ENCODE peak calls at places on chromosome 7, in four cellular contexts. Q is SK-N-SH, T is transverse colon, U is GM12878. J is an unnamed sample.

GRCh38 chr7:107933386-107934013 is 42.5 kb downstream of the DLD start:
- DNase-seq in T (no peak), U (no peak), Q (no peak), J (no peak)

GRCh38 chr7:83850037-83850619 is 201.2 kb upstream of the SEMA3E start:
- DNase-seq in U (no peak), T (no peak), Q (no peak), J (no peak)

GRCh38 chr7:50446542-50446960 is 3.6 kb downstream of the FIGNL1 start:
- DNase-seq in U (peak), Q (no peak), T (no peak), J (no peak)

GRCh38 chr7:99720370-99721128 is 14.4 kb downstream of the CYP3A7 start:
- DNase-seq in U (peak), T (peak), Q (no peak), J (no peak)

GRCh38 chr7:64463636-64464375 is 99.1 kb downstream of the ZNF680 start:
- DNase-seq in U (no peak), Q (peak), T (peak), J (peak)

GRCh38 chr7:131738066-131738465 is 181.6 kb upstream of the PODXL start:
- DNase-seq in Q (no peak), U (no peak), T (no peak), J (no peak)

GRCh38 chr7:15411019-15411418 is 150.8 kb downstream of the AGMO start:
- DNase-seq in Q (no peak), U (no peak), T (no peak), J (no peak)

GRCh38 chr7:112930787-112931186 is 140.6 kb upstream of the TMEM168 start:
- DNase-seq in U (no peak), Q (no peak), T (no peak), J (no peak)

GRCh38 chr7:23191022-23191421 is 9.2 kb downstream of the NUP42 start:
- DNase-seq in U (no peak), T (no peak), Q (peak), J (no peak)

GRCh38 chr7:23200331-23200730 is 18.5 kb downstream of the NUP42 start:
- DNase-seq in T (no peak), Q (no peak), U (no peak), J (no peak)

GRCh38 chr7:23196306-23196705 is 14.5 kb downstream of the NUP42 start:
- DNase-seq in T (no peak), Q (no peak), U (no peak), J (no peak)
- TF ChIP-seq POLR2AphosphoS5 in T (peak), Q (no peak), U (no peak), J (no peak)

GRCh38 chr7:121960678-121961461 is 87.9 kb downstream of the PTPRZ1 start:
- DNase-seq in U (no peak), Q (no peak), T (no peak), J (no peak)
- TF ChIP-seq CTCF in U (no peak), Q (peak), T (no peak), J (no peak)

DNA sequence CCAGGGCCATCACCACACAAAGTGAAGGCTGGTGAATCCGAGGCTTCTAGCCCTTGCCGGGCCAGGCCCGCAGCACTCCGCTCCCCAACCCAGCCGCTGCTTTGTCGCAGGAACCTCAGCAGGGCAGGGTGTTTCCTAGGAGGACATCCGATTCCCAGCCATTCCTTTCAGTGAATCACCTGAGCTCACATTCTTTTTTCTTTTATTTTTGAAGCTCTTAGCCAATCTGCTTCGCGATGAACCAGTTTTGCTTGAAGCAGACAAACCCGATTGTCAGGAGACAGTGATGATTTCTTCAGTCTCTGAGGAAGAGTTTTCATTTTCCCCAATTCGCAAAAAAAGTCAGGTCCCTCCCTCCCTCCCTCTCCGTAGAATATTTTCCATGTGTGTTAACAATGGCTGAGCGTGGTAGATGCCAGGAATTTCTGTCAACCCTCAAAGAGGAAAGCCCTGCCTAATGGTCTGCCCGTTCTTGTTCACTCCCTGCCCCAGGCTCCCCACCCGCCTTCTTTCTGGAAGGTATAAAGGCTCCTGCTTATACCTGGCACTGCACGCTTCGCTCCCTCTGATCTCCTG is 34.9 kb downstream of the EGFR start:
- DNase-seq in T (no peak), Q (no peak), U (no peak), J (no peak)
- H3K4me3 ChIP-seq in T (no peak), Q (no peak), U (no peak), J (no peak)

GRCh38 chr7:2791390-2791789 is 52.7 kb downstream of the GNA12 start:
- DNase-seq in Q (no peak), U (no peak), T (no peak), J (no peak)
- TF ChIP-seq POLR2AphosphoS5 in Q (no peak), U (no peak), T (no peak), J (no peak)

GRCh38 chr7:23863209-23863798 is 153.3 kb downstream of the STK31 start:
- DNase-seq in U (no peak), T (no peak), Q (peak), J (no peak)
- TF ChIP-seq CTCF in U (peak), T (peak), Q (peak), J (no peak)

GRCh38 chr7:32893722-32894121 is 2.2 kb upstream of the KBTBD2 start:
- DNase-seq in Q (no peak), U (no peak), T (no peak), J (no peak)

GRCh38 chr7:32892521-32893224 is 1.1 kb upstream of the KBTBD2 start:
- DNase-seq in Q (peak), T (peak), U (no peak), J (no peak)

GRCh38 chr7:32894171-32894570 is 2.6 kb upstream of the KBTBD2 start:
- DNase-seq in T (no peak), U (no peak), Q (no peak), J (no peak)

GRCh38 chr7:32891800-32892520 is 400 bp upstream of the KBTBD2 start:
- DNase-seq in Q (peak), T (peak), U (peak), J (peak)

GRCh38 chr7:32893225-32893560 is 1.6 kb upstream of the KBTBD2 start:
- DNase-seq in T (no peak), U (no peak), Q (no peak), J (no peak)
- H3K4me3 ChIP-seq in T (no peak), U (no peak), Q (no peak), J (peak)

GRCh38 chr7:155296788-155297516 is 726 bp upstream of the INSIG1 start:
- DNase-seq in U (no peak), T (peak), Q (no peak), J (peak)
- TF ChIP-seq POLR2AphosphoS5 in U (peak), T (peak), Q (no peak), J (peak)

J was measured in suprapubic skin.